ENCODE peak calls at places on chromosome 19, in eight cellular contexts. One of them, this sample, is unnamed.

GRCh38 chr19:48689438-48689837 is 6.3 kb upstream of the FUT2 start:
- DNase-seq in gastrocnemius medialis: no peak
- DNase-seq in cardiac fibroblast: no peak
- DNase-seq in AG04450: no peak
- DNase-seq in RWPE1: no peak
- DNase-seq in A673: no peak
- DNase-seq in NB4: no peak
- DNase-seq in heart left ventricle: no peak
- DNase-seq in this sample: no peak

GRCh38 chr19:30450101-30450500 is 77.9 kb downstream of the ZNF536 start:
- DNase-seq in gastrocnemius medialis: no peak
- DNase-seq in cardiac fibroblast: peak; percentile 29
- DNase-seq in AG04450: no peak
- DNase-seq in RWPE1: no peak
- DNase-seq in A673: peak; percentile 92
- DNase-seq in NB4: no peak
- DNase-seq in heart left ventricle: no peak
- DNase-seq in this sample: peak; percentile 81

GRCh38 chr19:55353803-55354697 is 469 bp downstream of the COX6B2 start:
- DNase-seq in gastrocnemius medialis: no peak
- DNase-seq in cardiac fibroblast: peak; percentile 62
- DNase-seq in AG04450: no peak
- DNase-seq in RWPE1: peak; percentile 89
- DNase-seq in A673: peak; percentile 73
- DNase-seq in NB4: peak; percentile 35
- DNase-seq in heart left ventricle: no peak
- DNase-seq in this sample: no peak

GRCh38 chr19:15323496-15324235 is 8.7 kb downstream of the BRD4 start:
- DNase-seq in gastrocnemius medialis: peak; percentile 69
- DNase-seq in cardiac fibroblast: peak; percentile 69
- DNase-seq in AG04450: no peak
- DNase-seq in RWPE1: peak; percentile 45
- DNase-seq in A673: no peak
- DNase-seq in NB4: peak; percentile 52
- DNase-seq in heart left ventricle: no peak
- DNase-seq in this sample: no peak

GRCh38 chr19:7349961-7350711 is 1.4 kb downstream of the ARHGEF18 start:
- DNase-seq in gastrocnemius medialis: no peak
- DNase-seq in cardiac fibroblast: no peak
- DNase-seq in AG04450: no peak
- DNase-seq in RWPE1: no peak
- DNase-seq in A673: no peak
- DNase-seq in NB4: peak; percentile 96
- DNase-seq in heart left ventricle: no peak
- DNase-seq in this sample: no peak

GRCh38 chr19:58330458-58330857 is 3.7 kb downstream of the ZSCAN22 start:
- DNase-seq in gastrocnemius medialis: no peak
- DNase-seq in cardiac fibroblast: peak; percentile 70
- DNase-seq in AG04450: no peak
- DNase-seq in RWPE1: peak; percentile 83
- DNase-seq in A673: no peak
- DNase-seq in NB4: no peak
- DNase-seq in heart left ventricle: no peak
- DNase-seq in this sample: no peak

GRCh38 chr19:51511353-51511752 is 9.8 kb upstream of the SIGLEC12 start:
- DNase-seq in gastrocnemius medialis: no peak
- DNase-seq in cardiac fibroblast: peak; percentile 7
- DNase-seq in AG04450: no peak
- DNase-seq in RWPE1: no peak
- DNase-seq in A673: peak; percentile 57
- DNase-seq in NB4: peak; percentile 50
- DNase-seq in heart left ventricle: no peak
- DNase-seq in this sample: no peak

GRCh38 chr19:7303470-7303869 is 9.3 kb upstream of the INSR start:
- DNase-seq in gastrocnemius medialis: no peak
- DNase-seq in cardiac fibroblast: no peak
- DNase-seq in AG04450: no peak
- DNase-seq in RWPE1: no peak
- DNase-seq in A673: no peak
- DNase-seq in NB4: no peak
- DNase-seq in heart left ventricle: no peak
- DNase-seq in this sample: no peak

DNA sequence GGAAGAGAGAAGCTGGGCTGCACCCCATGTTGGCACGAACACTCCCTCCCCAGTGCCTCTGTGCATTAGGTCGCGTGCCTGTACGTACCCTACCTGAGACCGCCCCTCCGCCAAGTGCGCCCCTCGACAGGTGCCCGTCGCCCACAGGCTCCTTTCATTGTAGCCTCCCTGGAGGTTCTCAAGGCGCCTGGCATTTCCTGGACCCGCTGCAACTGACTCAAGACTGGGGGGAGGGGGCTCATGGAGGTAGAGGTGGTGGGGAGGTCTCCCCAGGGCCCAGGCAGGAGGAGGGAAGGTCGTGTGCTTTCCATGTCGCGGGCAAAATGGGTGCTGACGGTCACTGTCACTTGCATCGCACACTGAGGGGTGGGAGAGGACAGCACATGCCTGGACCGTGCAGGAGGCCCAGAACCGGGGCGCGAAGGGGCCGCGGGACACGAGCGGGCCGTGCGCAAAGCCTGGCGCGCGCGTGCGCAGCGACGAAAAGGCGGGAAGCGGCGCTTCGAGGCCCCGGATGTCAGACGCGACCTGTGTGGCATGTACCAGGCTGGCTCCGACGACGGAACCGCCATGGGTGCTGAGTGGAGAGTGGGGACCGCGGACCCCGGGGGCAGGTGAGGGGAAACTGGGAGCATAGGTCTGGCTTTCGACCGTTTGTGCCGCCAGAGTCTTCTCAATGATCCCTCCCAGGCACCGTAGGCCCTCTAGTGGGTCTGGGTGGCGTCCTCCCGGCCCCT is 16.5 kb downstream of the NFIX start:
- DNase-seq in gastrocnemius medialis: no peak
- DNase-seq in cardiac fibroblast: no peak
- DNase-seq in AG04450: no peak
- DNase-seq in RWPE1: no peak
- DNase-seq in A673: no peak
- DNase-seq in NB4: no peak
- DNase-seq in heart left ventricle: no peak
- DNase-seq in this sample: no peak
- TF ChIP-seq CTCF in gastrocnemius medialis: no peak
- TF ChIP-seq CTCF in cardiac fibroblast: no peak
- TF ChIP-seq CTCF in AG04450: no peak
- TF ChIP-seq CTCF in RWPE1: no peak
- TF ChIP-seq CTCF in A673: no peak
- TF ChIP-seq CTCF in NB4: no peak
- TF ChIP-seq CTCF in heart left ventricle: no peak
- TF ChIP-seq CTCF in this sample: no peak

GRCh38 chr19:10855879-10856522 is 7.8 kb downstream of the C19orf38 start:
- DNase-seq in gastrocnemius medialis: no peak
- DNase-seq in cardiac fibroblast: peak; percentile 25
- DNase-seq in AG04450: no peak
- DNase-seq in RWPE1: no peak
- DNase-seq in A673: peak; percentile 45
- DNase-seq in NB4: peak; percentile 54
- DNase-seq in heart left ventricle: no peak
- DNase-seq in this sample: no peak
- TF ChIP-seq CTCF in gastrocnemius medialis: peak; percentile 36
- TF ChIP-seq CTCF in cardiac fibroblast: peak; percentile 67
- TF ChIP-seq CTCF in AG04450: peak; percentile 53
- TF ChIP-seq CTCF in RWPE1: peak; percentile 36
- TF ChIP-seq CTCF in A673: peak; percentile 62
- TF ChIP-seq CTCF in NB4: peak; percentile 56
- TF ChIP-seq CTCF in heart left ventricle: no peak
- TF ChIP-seq CTCF in this sample: peak; percentile 56

GRCh38 chr19:18118420-18119242 is 21.1 kb downstream of the MAST3 start:
- DNase-seq in gastrocnemius medialis: no peak
- DNase-seq in cardiac fibroblast: peak; percentile 45
- DNase-seq in AG04450: no peak
- DNase-seq in RWPE1: no peak
- DNase-seq in A673: peak; percentile 30
- DNase-seq in NB4: no peak
- DNase-seq in heart left ventricle: no peak
- DNase-seq in this sample: no peak

GRCh38 chr19:18120127-18120526 is 22.5 kb downstream of the MAST3 start:
- DNase-seq in gastrocnemius medialis: no peak
- DNase-seq in cardiac fibroblast: no peak
- DNase-seq in AG04450: no peak
- DNase-seq in RWPE1: no peak
- DNase-seq in A673: no peak
- DNase-seq in NB4: no peak
- DNase-seq in heart left ventricle: no peak
- DNase-seq in this sample: no peak

GRCh38 chr19:18117364-18117691 is 19.8 kb downstream of the MAST3 start:
- DNase-seq in gastrocnemius medialis: no peak
- DNase-seq in cardiac fibroblast: no peak
- DNase-seq in AG04450: no peak
- DNase-seq in RWPE1: no peak
- DNase-seq in A673: no peak
- DNase-seq in NB4: no peak
- DNase-seq in heart left ventricle: no peak
- DNase-seq in this sample: no peak

GRCh38 chr19:18119243-18120105 is 21.9 kb downstream of the MAST3 start:
- DNase-seq in gastrocnemius medialis: no peak
- DNase-seq in cardiac fibroblast: no peak
- DNase-seq in AG04450: no peak
- DNase-seq in RWPE1: no peak
- DNase-seq in A673: no peak
- DNase-seq in NB4: no peak
- DNase-seq in heart left ventricle: no peak
- DNase-seq in this sample: no peak

DNA sequence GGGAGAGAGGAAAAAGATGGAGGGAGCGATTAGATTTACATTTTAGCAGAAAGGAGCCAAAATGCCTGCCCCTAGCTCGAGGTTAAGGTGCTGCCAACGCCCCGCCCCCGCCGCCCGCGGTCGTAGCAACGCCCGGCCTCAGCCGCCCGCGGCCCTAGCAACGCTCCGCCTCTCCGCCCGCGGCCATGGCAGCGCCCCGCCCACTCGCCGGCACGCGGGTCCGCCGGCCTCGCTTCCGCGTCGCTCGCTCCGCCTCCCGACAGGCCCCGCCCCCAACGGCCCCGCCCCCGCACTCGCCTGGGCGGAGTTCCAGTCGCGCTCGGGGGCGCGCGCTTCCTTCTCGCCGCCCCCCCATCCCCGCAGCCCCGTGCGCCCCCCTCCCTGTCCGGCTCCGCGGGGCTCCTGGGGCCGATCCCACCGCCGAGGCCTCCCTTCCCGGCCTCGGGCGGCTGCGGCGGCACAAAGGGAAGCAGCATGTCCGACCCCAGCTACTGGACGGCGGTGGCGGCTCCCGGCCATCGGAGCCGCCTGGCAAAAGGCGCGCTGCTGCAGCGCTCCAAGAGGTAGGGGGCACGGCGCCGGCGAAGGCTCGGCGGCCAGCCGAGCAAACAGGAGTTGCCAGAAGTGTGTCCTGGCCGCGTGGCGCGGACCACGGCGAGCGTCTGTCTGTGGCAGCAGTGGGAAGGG is 20.3 kb downstream of the MAST3 start:
- DNase-seq in gastrocnemius medialis: peak; percentile 73
- DNase-seq in cardiac fibroblast: peak; percentile 90
- DNase-seq in AG04450: no peak
- DNase-seq in RWPE1: peak; percentile 89
- DNase-seq in A673: peak; percentile 91
- DNase-seq in NB4: peak; percentile 88
- DNase-seq in heart left ventricle: peak; percentile 96
- DNase-seq in this sample: peak; percentile 39
- TF ChIP-seq CTCF in gastrocnemius medialis: no peak
- TF ChIP-seq CTCF in cardiac fibroblast: no peak
- TF ChIP-seq CTCF in AG04450: peak; percentile 12
- TF ChIP-seq CTCF in RWPE1: no peak
- TF ChIP-seq CTCF in A673: no peak
- TF ChIP-seq CTCF in NB4: no peak
- TF ChIP-seq CTCF in heart left ventricle: no peak
- TF ChIP-seq CTCF in this sample: no peak

GRCh38 chr19:38278751-38279150 is 14.4 kb downstream of the SPINT2 start:
- DNase-seq in gastrocnemius medialis: no peak
- DNase-seq in cardiac fibroblast: no peak
- DNase-seq in AG04450: no peak
- DNase-seq in RWPE1: no peak
- DNase-seq in A673: no peak
- DNase-seq in NB4: no peak
- DNase-seq in heart left ventricle: no peak
- DNase-seq in this sample: no peak

GRCh38 chr19:38277549-38277948 is 13.2 kb downstream of the SPINT2 start:
- DNase-seq in gastrocnemius medialis: no peak
- DNase-seq in cardiac fibroblast: peak; percentile 62
- DNase-seq in AG04450: no peak
- DNase-seq in RWPE1: peak; percentile 45
- DNase-seq in A673: no peak
- DNase-seq in NB4: no peak
- DNase-seq in heart left ventricle: no peak
- DNase-seq in this sample: no peak

GRCh38 chr19:38277969-38278680 is 13.8 kb downstream of the SPINT2 start:
- DNase-seq in gastrocnemius medialis: no peak
- DNase-seq in cardiac fibroblast: peak; percentile 91
- DNase-seq in AG04450: no peak
- DNase-seq in RWPE1: no peak
- DNase-seq in A673: no peak
- DNase-seq in NB4: no peak
- DNase-seq in heart left ventricle: no peak
- DNase-seq in this sample: no peak

GRCh38 chr19:38281820-38282566 is 17.6 kb downstream of the SPINT2 start:
- DNase-seq in gastrocnemius medialis: no peak
- DNase-seq in cardiac fibroblast: no peak
- DNase-seq in AG04450: no peak
- DNase-seq in RWPE1: no peak
- DNase-seq in A673: no peak
- DNase-seq in NB4: no peak
- DNase-seq in heart left ventricle: no peak
- DNase-seq in this sample: no peak

DNA sequence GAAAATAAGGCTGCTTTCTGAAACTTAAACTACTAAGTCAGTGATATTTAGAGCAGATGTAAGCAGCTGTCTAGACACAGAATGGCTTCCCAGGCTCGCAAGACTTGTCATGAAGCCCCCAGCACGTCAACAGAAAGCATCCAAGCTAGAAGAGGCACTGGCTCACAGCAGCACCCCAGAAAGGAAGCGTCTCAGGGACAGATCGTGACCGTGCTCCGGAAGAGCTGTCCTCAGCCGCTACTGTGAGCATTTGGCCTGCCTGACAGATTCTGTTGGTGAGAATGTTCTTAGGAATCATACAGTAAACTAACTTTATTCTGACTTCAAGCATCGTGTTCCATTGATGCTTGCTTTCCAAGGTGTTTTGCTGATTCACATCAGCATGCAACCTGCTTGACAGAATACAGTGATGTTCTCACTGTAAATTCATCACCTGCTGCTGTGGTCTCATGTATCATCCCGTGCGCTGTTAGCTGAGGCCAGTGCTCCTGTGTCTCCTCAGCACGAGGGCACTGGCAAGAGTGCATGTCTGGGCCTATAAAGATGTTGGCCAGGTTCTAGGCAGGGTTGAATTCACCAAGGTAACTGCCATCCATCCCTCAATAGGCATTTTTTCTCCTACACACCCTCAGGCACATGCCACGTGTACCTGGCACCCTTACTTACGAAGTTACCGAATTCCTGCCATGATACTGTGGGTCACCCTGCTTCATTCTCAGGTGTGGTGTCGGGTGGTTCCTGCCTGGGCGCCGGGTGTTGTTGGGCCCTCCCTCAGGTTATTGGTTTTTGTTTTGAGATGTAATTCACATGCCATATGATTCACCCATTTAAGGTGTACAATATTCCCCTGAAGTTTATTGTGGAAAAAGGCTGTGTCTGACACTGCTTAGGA is 15.9 kb downstream of the SPINT2 start:
- DNase-seq in gastrocnemius medialis: no peak
- DNase-seq in cardiac fibroblast: no peak
- DNase-seq in AG04450: no peak
- DNase-seq in RWPE1: no peak
- DNase-seq in A673: no peak
- DNase-seq in NB4: no peak
- DNase-seq in heart left ventricle: no peak
- DNase-seq in this sample: no peak
- TF ChIP-seq CTCF in gastrocnemius medialis: no peak
- TF ChIP-seq CTCF in cardiac fibroblast: no peak
- TF ChIP-seq CTCF in AG04450: no peak
- TF ChIP-seq CTCF in RWPE1: no peak
- TF ChIP-seq CTCF in A673: no peak
- TF ChIP-seq CTCF in NB4: no peak
- TF ChIP-seq CTCF in heart left ventricle: no peak
- TF ChIP-seq CTCF in this sample: no peak

This sample was measured in astrocyte of the cerebellum.